ENCODE peak calls at places on chromosomes 7 and 10, in seven cellular contexts. W, E, Y, F, Z, I and J are unnamed samples.
A peak's percentile ranks its signal among the peaks of the same experiment; 100 is the strongest.

GRCh38 chr10:129031233-129032150 is 435.5 kb upstream of the MGMT start:
- DNase-seq in W (peak; percentile 68), E (peak; percentile 43), Y (peak; percentile 40), F (no peak), Z (peak; percentile 60), I (peak; percentile 88), J (peak; percentile 26)

GRCh38 chr7:12553421-12553820 is 17.1 kb upstream of the SCIN start:
- DNase-seq in W (no peak), E (no peak), Y (no peak), F (no peak), Z (no peak), I (no peak), J (no peak)

GRCh38 chr10:484441-484924 is 205.0 kb downstream of the DIP2C start:
- DNase-seq in W (no peak), E (peak; percentile 35), Y (peak; percentile 25), F (no peak), Z (peak; percentile 84), I (no peak), J (no peak)

GRCh38 chr7:26619348-26619747 is 245.0 kb downstream of the SKAP2 start:
- DNase-seq in W (no peak), E (no peak), Y (no peak), F (no peak), Z (no peak), I (no peak), J (no peak)

GRCh38 chr7:135160098-135160857 is 10.2 kb downstream of the CYREN start:
- DNase-seq in W (no peak), E (no peak), Y (no peak), F (no peak), Z (no peak), I (no peak), J (no peak)

GRCh38 chr10:100724531-100725027 is 20.8 kb upstream of the PAX2 start:
- DNase-seq in W (no peak), E (no peak), Y (no peak), F (no peak), Z (no peak), I (no peak), J (no peak)

GRCh38 chr10:14601872-14602725 is 172.6 kb downstream of the FAM107B start:
- DNase-seq in W (no peak), E (peak; percentile 55), Y (peak; percentile 80), F (no peak), Z (peak; percentile 86), I (no peak), J (peak; percentile 72)

GRCh38 chr10:84179059-84179710 is 5.6 kb downstream of the GPR15LG start:
- DNase-seq in W (no peak), E (no peak), Y (peak; percentile 68), F (no peak), Z (peak; percentile 14), I (no peak), J (no peak)

GRCh38 chr7:129376778-129377700 is 57.2 kb upstream of the STRIP2 start:
- DNase-seq in W (no peak), E (no peak), Y (no peak), F (no peak), Z (peak; percentile 46), I (no peak), J (peak; percentile 33)

GRCh38 chr7:122100021-122100420 is 44.0 kb downstream of the AASS start:
- DNase-seq in W (no peak), E (no peak), Y (no peak), F (no peak), Z (no peak), I (no peak), J (no peak)

GRCh38 chr7:142012825-142013506 is 17.3 kb downstream of the MGAM start:
- DNase-seq in W (no peak), E (no peak), Y (no peak), F (no peak), Z (peak; percentile 21), I (no peak), J (no peak)

GRCh38 chr10:68559872-68560200 is 301 bp upstream of the TET1 start:
- DNase-seq in W (peak; percentile 22), E (no peak), Y (no peak), F (no peak), Z (no peak), I (no peak), J (no peak)

GRCh38 chr10:90417056-90417455 is 440.8 kb downstream of the HTR7 start:
- DNase-seq in W (no peak), E (no peak), Y (no peak), F (peak; percentile 69), Z (peak; percentile 95), I (no peak), J (no peak)

GRCh38 chr7:45120-46090 is 147.0 kb upstream of the FAM20C start:
- DNase-seq in W (peak; percentile 2), E (peak; percentile 3), Y (no peak), F (no peak), Z (no peak), I (no peak), J (no peak)

GRCh38 chr7:115252461-115252860 is 330.6 kb downstream of the MDFIC start:
- DNase-seq in W (no peak), E (no peak), Y (no peak), F (no peak), Z (no peak), I (no peak), J (no peak)

GRCh38 chr7:14196555-14196954 is 207.1 kb upstream of the ETV1 start:
- DNase-seq in W (no peak), E (no peak), Y (no peak), F (no peak), Z (peak; percentile 28), I (no peak), J (no peak)

GRCh38 chr10:93514496-93514895 is 18.1 kb downstream of the CEP55 start:
- DNase-seq in W (no peak), E (no peak), Y (no peak), F (no peak), Z (no peak), I (no peak), J (no peak)

GRCh38 chr7:142362349-142362748 is 104.5 kb upstream of the PRSS58 start:
- DNase-seq in W (no peak), E (no peak), Y (no peak), F (no peak), Z (no peak), I (no peak), J (no peak)

GRCh38 chr10:30898964-30899363 is 132.7 kb downstream of the ZNF438 start:
- DNase-seq in W (no peak), E (no peak), Y (no peak), F (no peak), Z (no peak), I (no peak), J (no peak)

GRCh38 chr7:47887016-47887640 is 61.1 kb downstream of the PKD1L1 start:
- DNase-seq in W (no peak), E (no peak), Y (no peak), F (no peak), Z (no peak), I (no peak), J (no peak)

GRCh38 chr10:91271886-91272285 is 51.4 kb downstream of the PCGF5 start:
- DNase-seq in W (no peak), E (no peak), Y (no peak), F (no peak), Z (no peak), I (no peak), J (no peak)

GRCh38 chr7:51123322-51124021 is 193.1 kb downstream of the COBL start:
- DNase-seq in W (no peak), E (no peak), Y (peak; percentile 46), F (peak; percentile 38), Z (peak; percentile 46), I (no peak), J (peak; percentile 91)

GRCh38 chr7:37097983-37098382 is 350.7 kb downstream of the ELMO1 start:
- DNase-seq in W (no peak), E (no peak), Y (no peak), F (no peak), Z (no peak), I (no peak), J (no peak)

GRCh38 chr10:10782603-10783002 is 235.1 kb upstream of the CELF2 start:
- DNase-seq in W (no peak), E (no peak), Y (no peak), F (no peak), Z (peak; percentile 77), I (no peak), J (peak; percentile 16)

GRCh38 chr7:73894851-73895441 is 34.0 kb downstream of the TMEM270 start:
- DNase-seq in W (peak; percentile 60), E (peak; percentile 47), Y (no peak), F (peak; percentile 78), Z (peak; percentile 61), I (no peak), J (no peak)

GRCh38 chr10:121593676-121594075 is 4.6 kb downstream of the FGFR2 start:
- DNase-seq in W (no peak), E (no peak), Y (no peak), F (no peak), Z (no peak), I (no peak), J (no peak)

GRCh38 chr7:72622532-72622931 is 205.5 kb downstream of the TYW1B start:
- DNase-seq in W (no peak), E (no peak), Y (no peak), F (no peak), Z (no peak), I (no peak), J (no peak)

GRCh38 chr10:103168436-103168835 is 24.6 kb downstream of the NT5C2 start:
- DNase-seq in W (no peak), E (no peak), Y (no peak), F (no peak), Z (peak; percentile 79), I (no peak), J (no peak)

GRCh38 chr10:35803046-35803445 is 160.9 kb upstream of the FZD8 start:
- DNase-seq in W (no peak), E (no peak), Y (no peak), F (no peak), Z (peak; percentile 58), I (no peak), J (no peak)

GRCh38 chr7:2512713-2513112 is 6.9 kb upstream of the LFNG start:
- DNase-seq in W (no peak), E (no peak), Y (no peak), F (no peak), Z (no peak), I (no peak), J (no peak)
- TF ChIP-seq CTCF in W (no peak), E (no peak), Y (no peak), F (no peak), Z (no peak), I (no peak), J (no peak)

GRCh38 chr7:108114117-108114841 is 15.9 kb downstream of the LAMB4 start:
- DNase-seq in W (no peak), E (no peak), Y (no peak), F (no peak), Z (peak; percentile 41), I (peak; percentile 25), J (peak; percentile 19)
- TF ChIP-seq CTCF in W (no peak), E (peak; percentile 37), Y (peak; percentile 19), F (peak; percentile 33), Z (peak; percentile 78), I (peak; percentile 80), J (peak; percentile 58)

GRCh38 chr10:1678084-1678483 is 59.2 kb downstream of the ADARB2 start:
- DNase-seq in W (no peak), E (no peak), Y (no peak), F (no peak), Z (no peak), I (no peak), J (no peak)
- TF ChIP-seq CTCF in W (no peak), E (no peak), Y (no peak), F (no peak), Z (no peak), I (no peak), J (no peak)

GRCh38 chr7:158413962-158414961 is 173.4 kb downstream of the PTPRN2 start:
- DNase-seq in W (no peak), E (no peak), Y (no peak), F (no peak), Z (peak; percentile 28), I (no peak), J (no peak)
- TF ChIP-seq CTCF in W (no peak), E (no peak), Y (no peak), F (no peak), Z (peak; percentile 22), I (no peak), J (no peak)

GRCh38 chr7:133854739-133855138 is 272.4 kb upstream of the LRGUK start:
- DNase-seq in W (peak; percentile 10), E (no peak), Y (no peak), F (no peak), Z (peak; percentile 78), I (no peak), J (peak; percentile 10)
- TF ChIP-seq CTCF in W (no peak), E (peak; percentile 22), Y (no peak), F (peak; percentile 53), Z (peak; percentile 52), I (peak; percentile 28), J (no peak)